ENCODE peak calls at places on chromosomes 2 and 18, in five cellular contexts. T is globus pallidus, H is GF-D8, L is nephron progenitor cell, E is fibroblast of pulmonary artery. P is an unnamed sample.

GRCh38 chr2:215812966-215813365 is 200.4 kb downstream of the MREG start:
- DNase-seq in T (no peak), H (no peak), L (no peak), E (peak), P (peak)

GRCh38 chr2:10449838-10450691 is 1.9 kb upstream of the ODC1 start:
- DNase-seq in T (no peak), H (no peak), L (no peak), E (peak), P (no peak)

GRCh38 chr2:174026122-174026845 is 61.1 kb upstream of the SP3 start:
- DNase-seq in T (no peak), H (no peak), L (no peak), E (peak), P (peak)

GRCh38 chr18:79717555-79718074 is 38.0 kb downstream of the CTDP1 start:
- DNase-seq in T (no peak), H (no peak), L (no peak), E (no peak), P (no peak)

GRCh38 chr2:145411493-145411892 is 891.6 kb upstream of the ZEB2 start:
- DNase-seq in T (no peak), H (no peak), L (no peak), E (no peak), P (no peak)

GRCh38 chr2:64210816-64211215 is 66.6 kb upstream of the PELI1 start:
- DNase-seq in T (no peak), H (no peak), L (no peak), E (no peak), P (no peak)

GRCh38 chr2:54438271-54438670 is 17.9 kb upstream of the SPTBN1 start:
- DNase-seq in T (no peak), H (no peak), L (no peak), E (peak), P (peak)

GRCh38 chr2:740446-741293 is 63.5 kb upstream of the TMEM18 start:
- DNase-seq in T (no peak), H (peak), L (peak), E (peak), P (peak)

GRCh38 chr2:85429213-85429923 is 10.9 kb downstream of the SH2D6 start:
- DNase-seq in T (no peak), H (no peak), L (no peak), E (no peak), P (no peak)

GRCh38 chr2:218711550-218711929 is 905 bp downstream of the TTLL4 start:
- DNase-seq in T (no peak), H (no peak), L (no peak), E (no peak), P (no peak)

GRCh38 chr2:196166876-196167275 is 4.5 kb downstream of the STK17B start:
- DNase-seq in T (no peak), H (peak), L (no peak), E (peak), P (peak)

GRCh38 chr2:54853635-54854034 is 130.2 kb downstream of the EML6 start:
- DNase-seq in T (no peak), H (no peak), L (no peak), E (no peak), P (no peak)